ENCODE peak calls at places on chromosomes 1 and 21, in five cellular contexts. K is effector CD8-positive, alpha-beta T cell; Z is HuH-7; H is AG08395; B is H9. V is an unnamed sample.

GRCh38 chr1:67110352-67110751 is 24.4 kb downstream of the C1orf141 start:
- DNase-seq in K (no peak), Z (no peak), H (no peak), B (no peak), V (no peak)

GRCh38 chr1:163060343-163061007 is 8.7 kb upstream of the RGS4 start:
- DNase-seq in K (no peak), Z (no peak), H (no peak), B (no peak), V (no peak)

GRCh38 chr1:181083842-181084605 is 4.5 kb upstream of the IER5 start:
- DNase-seq in K (peak), Z (peak), H (no peak), B (peak), V (peak)

GRCh38 chr1:162943627-162944026 is 82.7 kb upstream of the CCDC190 start:
- DNase-seq in K (no peak), Z (no peak), H (no peak), B (no peak), V (no peak)

GRCh38 chr1:173097001-173097400 is 46.3 kb upstream of the TNFSF18 start:
- DNase-seq in K (no peak), Z (no peak), H (peak), B (no peak), V (no peak)

GRCh38 chr1:203184467-203184866 is 2.0 kb downstream of the CHI3L1 start:
- DNase-seq in K (no peak), Z (no peak), H (no peak), B (no peak), V (no peak)

GRCh38 chr21:41616063-41616591 is 108.2 kb upstream of the TMPRSS2 start:
- DNase-seq in K (no peak), Z (no peak), H (peak), B (no peak), V (no peak)

GRCh38 chr21:44549525-44550211 is 1.6 kb downstream of the KRTAP10-2 start:
- DNase-seq in K (no peak), Z (no peak), H (no peak), B (peak), V (no peak)

GRCh38 chr1:236868625-236869467 is 73.8 kb downstream of the MTR start:
- DNase-seq in K (peak), Z (peak), H (peak), B (peak), V (peak)

GRCh38 chr21:26659757-26660156 is 86.7 kb upstream of the CYYR1 start:
- DNase-seq in K (no peak), Z (no peak), H (no peak), B (no peak), V (no peak)

GRCh38 chr1:20495661-20496060 is 9.7 kb upstream of the CAMK2N1 start:
- DNase-seq in K (no peak), Z (no peak), H (no peak), B (no peak), V (no peak)

GRCh38 chr1:65964123-65964522 is 171.4 kb downstream of the PDE4B start:
- DNase-seq in K (no peak), Z (no peak), H (no peak), B (no peak), V (no peak)

GRCh38 chr1:200323856-200324400 is 85.9 kb downstream of the ZNF281 start:
- DNase-seq in K (no peak), Z (no peak), H (peak), B (no peak), V (no peak)

GRCh38 chr1:3482590-3482899 is 28.1 kb downstream of the ARHGEF16 start:
- DNase-seq in K (no peak), Z (peak), H (no peak), B (peak), V (no peak)

GRCh38 chr1:241605146-241605805 is 34.9 kb downstream of the CHML start:
- DNase-seq in K (no peak), Z (peak), H (no peak), B (peak), V (peak)

GRCh38 chr1:18927082-18927653 is 24.8 kb upstream of the ALDH4A1 start:
- DNase-seq in K (no peak), Z (no peak), H (no peak), B (no peak), V (no peak)

GRCh38 chr1:192342842-192343241 is 26.1 kb downstream of the RGS21 start:
- DNase-seq in K (no peak), Z (no peak), H (no peak), B (no peak), V (no peak)

GRCh38 chr1:100921110-100921706 is 25.3 kb downstream of the SLC30A7 start:
- DNase-seq in K (no peak), Z (peak), H (peak), B (no peak), V (peak)

GRCh38 chr1:94553323-94553730 is 11.8 kb upstream of the F3 start:
- DNase-seq in K (no peak), Z (no peak), H (no peak), B (no peak), V (no peak)

GRCh38 chr1:63615809-63616420 is 22.7 kb downstream of the PGM1 start:
- DNase-seq in K (peak), Z (peak), H (peak), B (peak), V (peak)

GRCh38 chr1:201945157-201945556 is 1.2 kb downstream of the LMOD1 start:
- DNase-seq in K (no peak), Z (no peak), H (no peak), B (no peak), V (no peak)

GRCh38 chr1:37474697-37475379 is 458 bp downstream of the ZC3H12A start:
- DNase-seq in K (no peak), Z (no peak), H (peak), B (no peak), V (peak)

GRCh38 chr1:71364236-71364635 is 283.4 kb upstream of the ZRANB2 start:
- DNase-seq in K (no peak), Z (no peak), H (peak), B (no peak), V (no peak)

GRCh38 chr1:42957880-42958487 is 684 bp downstream of the SLC2A1 start:
- DNase-seq in K (peak), Z (peak), H (peak), B (no peak), V (peak)

GRCh38 chr1:159980786-159981185 is 26.7 kb upstream of the SLAMF9 start:
- DNase-seq in K (no peak), Z (no peak), H (no peak), B (no peak), V (no peak)

GRCh38 chr1:220705782-220706181 is 15.6 kb downstream of the C1orf115 start:
- DNase-seq in K (no peak), Z (no peak), H (no peak), B (no peak), V (no peak)

GRCh38 chr1:152035406-152036315 is 1.1 kb downstream of the S100A11 start:
- DNase-seq in K (no peak), Z (peak), H (peak), B (no peak), V (peak)

GRCh38 chr1:108703939-108704338 is 8.8 kb upstream of the FNDC7 start:
- DNase-seq in K (no peak), Z (no peak), H (no peak), B (no peak), V (no peak)

GRCh38 chr1:204384636-204385354 is 25.1 kb upstream of the PLEKHA6 start:
- DNase-seq in K (no peak), Z (no peak), H (peak), B (no peak), V (peak)

GRCh38 chr1:231091853-231092301 is 51.8 kb upstream of the FAM89A start:
- DNase-seq in K (no peak), Z (peak), H (no peak), B (peak), V (peak)

GRCh38 chr1:46519209-46519608 is 29.6 kb downstream of the DMBX1 start:
- DNase-seq in K (no peak), Z (no peak), H (no peak), B (no peak), V (no peak)

GRCh38 chr1:115164940-115165718 is 75.8 kb upstream of the TSPAN2 start:
- DNase-seq in K (no peak), Z (no peak), H (no peak), B (no peak), V (no peak)

GRCh38 chr1:235069577-235070563 is 58.8 kb downstream of the TOMM20 start:
- DNase-seq in K (no peak), Z (no peak), H (peak), B (no peak), V (peak)

GRCh38 chr1:157359309-157360020 is 192.8 kb downstream of the FCRL5 start:
- DNase-seq in K (no peak), Z (no peak), H (no peak), B (no peak), V (no peak)

GRCh38 chr1:77281491-77282186 is at the start of gene AK5:
- DNase-seq in K (peak), Z (no peak), H (peak), B (peak), V (no peak)